ENCODE peak calls at places on chromosomes 5 and 9, in ten cellular contexts. T is tibial nerve; O is left lung; G is adrenal gland; L is colonic mucosa; P is heart right ventricle; V is fibroblast of lung; W is tibial artery; A is CD8-positive, alpha-beta T cell; Z is endodermal cell. H is an unnamed sample. For H3K27me3 and H3K4me1, the result is how much of the 10 kb centered on the place peaks cover.

GRCh38 chr9:90637626-90638025 is 5.0 kb downstream of the DIRAS2 start:
- DNase-seq in T (no peak), O (no peak), G (no peak), L (no peak), P (no peak), V (no peak), W (no peak), A (no peak), Z (no peak), H (no peak)

GRCh38 chr5:173035904-173036707 is 20.0 kb upstream of the CREBRF start:
- DNase-seq in T (no peak), O (peak), G (no peak), L (no peak), P (no peak), V (no peak), W (no peak), A (no peak), Z (no peak), H (no peak)

GRCh38 chr9:126756876-126757415 is 47.9 kb upstream of the ZBTB43 start:
- DNase-seq in T (no peak), O (no peak), G (no peak), L (no peak), P (no peak), V (no peak), W (no peak), A (no peak), Z (no peak), H (no peak)

GRCh38 chr5:13860176-13860575 is 84.3 kb downstream of the DNAH5 start:
- DNase-seq in T (no peak), O (no peak), G (no peak), L (no peak), P (no peak), V (no peak), W (no peak), A (no peak), Z (no peak), H (no peak)

GRCh38 chr5:101370240-101370639 is 467.2 kb upstream of the ST8SIA4 start:
- DNase-seq in T (no peak), O (no peak), G (no peak), L (no peak), P (no peak), V (no peak), W (no peak), A (no peak), Z (no peak), H (no peak)

GRCh38 chr9:94867842-94868312 is 141.4 kb downstream of the AOPEP start:
- DNase-seq in T (no peak), O (no peak), G (no peak), L (no peak), P (no peak), V (peak), W (no peak), A (no peak), Z (no peak), H (no peak)

GRCh38 chr5:107476783-107477182 is 194.0 kb downstream of the EFNA5 start:
- DNase-seq in T (no peak), O (no peak), G (no peak), L (no peak), P (no peak), V (no peak), W (no peak), A (peak), Z (no peak), H (no peak)

GRCh38 chr9:89879711-89880110 is 274.9 kb downstream of the GADD45G start:
- DNase-seq in T (peak), O (no peak), G (peak), L (peak), P (peak), V (peak), W (peak), A (no peak), Z (peak), H (no peak)

GRCh38 chr9:94002316-94003140 is 47.4 kb upstream of the BARX1 start:
- DNase-seq in T (no peak), O (no peak), G (peak), L (peak), P (no peak), V (peak), W (no peak), A (no peak), Z (peak), H (peak)

GRCh38 chr9:111957856-111958631 is 61.4 kb downstream of the UGCG start:
- DNase-seq in T (no peak), O (no peak), G (no peak), L (no peak), P (no peak), V (peak), W (peak), A (peak), Z (no peak), H (peak)

GRCh38 chr5:41161271-41161670 is 52.1 kb downstream of the C6 start:
- DNase-seq in T (no peak), O (no peak), G (no peak), L (no peak), P (no peak), V (peak), W (no peak), A (no peak), Z (no peak), H (no peak)

GRCh38 chr9:111037744-111038335 is 430 bp downstream of the LPAR1 start:
- DNase-seq in T (peak), O (peak), G (peak), L (peak), P (no peak), V (peak), W (peak), A (no peak), Z (peak), H (no peak)

GRCh38 chr9:136544549-136545064 is 1.2 kb downstream of the NOTCH1 start:
- DNase-seq in T (peak), O (peak), G (no peak), L (peak), P (peak), V (no peak), W (peak), A (peak), Z (no peak), H (no peak)

GRCh38 chr9:31124389-31124788 is 1260.1 kb upstream of the ACO1 start:
- DNase-seq in T (no peak), O (no peak), G (no peak), L (no peak), P (no peak), V (no peak), W (no peak), A (no peak), Z (no peak), H (no peak)

GRCh38 chr9:118882674-118883073 is 486.6 kb downstream of the BRINP1 start:
- DNase-seq in T (no peak), O (no peak), G (no peak), L (no peak), P (no peak), V (no peak), W (no peak), A (no peak), Z (no peak), H (peak)

GRCh38 chr9:90175257-90175656 is 467.4 kb downstream of the DIRAS2 start:
- DNase-seq in T (no peak), O (no peak), G (no peak), L (no peak), P (no peak), V (no peak), W (no peak), A (no peak), Z (no peak), H (no peak)

GRCh38 chr5:131389096-131389868 is 125.4 kb downstream of the CDC42SE2 start:
- DNase-seq in T (no peak), O (no peak), G (no peak), L (no peak), P (no peak), V (no peak), W (no peak), A (no peak), Z (no peak), H (no peak)

GRCh38 chr5:71865202-71865601 is 146.1 kb downstream of the CARTPT start:
- DNase-seq in T (no peak), O (no peak), G (no peak), L (no peak), P (no peak), V (peak), W (no peak), A (no peak), Z (no peak), H (peak)

GRCh38 chr5:158163836-158164572 is 305.1 kb upstream of the CLINT1 start:
- DNase-seq in T (no peak), O (no peak), G (no peak), L (no peak), P (no peak), V (no peak), W (no peak), A (no peak), Z (no peak), H (no peak)

GRCh38 chr5:79849486-79850315 is 141.4 kb downstream of the MTX3 start:
- DNase-seq in T (no peak), O (no peak), G (no peak), L (no peak), P (no peak), V (no peak), W (no peak), A (no peak), Z (no peak), H (no peak)

GRCh38 chr5:96733771-96734498 is 71.8 kb downstream of the CAST start:
- DNase-seq in T (no peak), O (peak), G (no peak), L (no peak), P (no peak), V (no peak), W (no peak), A (no peak), Z (peak), H (peak)

GRCh38 chr9:35229066-35229778 is 67.4 kb downstream of the UNC13B start:
- DNase-seq in T (no peak), O (no peak), G (no peak), L (no peak), P (no peak), V (no peak), W (no peak), A (no peak), Z (no peak), H (no peak)

GRCh38 chr5:107570805-107571531 is 99.8 kb downstream of the EFNA5 start:
- DNase-seq in T (no peak), O (no peak), G (no peak), L (peak), P (no peak), V (no peak), W (no peak), A (peak), Z (peak), H (no peak)

GRCh38 chr5:43191740-43192557 is at the start of gene NIM1K:
- DNase-seq in T (peak), O (peak), G (peak), L (peak), P (peak), V (peak), W (peak), A (peak), Z (peak), H (no peak)

GRCh38 chr9:114300153-114300845 is 22.6 kb upstream of the ORM1 start:
- DNase-seq in T (no peak), O (peak), G (peak), L (no peak), P (no peak), V (no peak), W (no peak), A (no peak), Z (no peak), H (no peak)

GRCh38 chr9:120612218-120612617 is 32.3 kb upstream of the CDK5RAP2 start:
- DNase-seq in T (no peak), O (no peak), G (no peak), L (no peak), P (no peak), V (no peak), W (no peak), A (no peak), Z (no peak), H (peak)

DNA sequence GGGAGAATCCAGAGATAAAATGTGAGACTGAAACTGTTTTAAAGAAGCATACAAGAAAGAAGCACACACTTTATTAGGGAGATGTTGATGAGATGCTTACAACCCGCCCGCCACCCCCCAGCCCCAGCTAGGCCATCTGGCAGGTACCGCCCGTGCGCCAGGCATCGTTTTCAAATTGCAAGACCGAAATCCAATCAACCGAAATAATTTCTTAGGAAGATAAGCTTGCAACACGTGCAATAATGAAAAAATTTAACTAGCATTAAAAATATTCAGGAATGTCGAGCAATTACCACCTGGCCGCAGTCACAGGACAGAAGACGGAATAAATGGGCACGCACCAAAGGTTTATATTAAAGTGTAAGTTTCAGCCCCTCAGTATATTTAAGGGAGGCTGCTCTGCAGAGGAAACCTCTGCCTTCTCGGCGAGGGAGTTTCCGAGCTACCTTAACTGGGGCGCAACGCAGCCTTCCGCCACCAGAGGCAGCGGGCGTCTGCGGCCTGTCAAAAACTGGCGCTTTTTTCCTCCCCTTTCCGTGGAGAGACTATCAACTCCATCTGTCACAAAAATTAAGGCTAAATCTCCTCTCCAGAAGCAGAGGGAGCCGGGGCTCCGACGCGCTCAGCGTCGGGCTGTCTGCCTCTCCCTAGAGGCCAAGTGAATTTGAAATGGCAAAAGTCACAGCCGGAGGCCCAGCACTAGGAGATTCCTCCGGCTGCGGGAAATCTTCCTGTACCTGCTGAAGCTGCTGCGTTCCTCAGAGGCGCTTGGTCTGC is 1.0 kb upstream of the GAS1 start:
- DNase-seq in T (peak), O (peak), G (peak), L (peak), P (peak), V (peak), W (peak), A (peak), Z (peak), H (peak)
- H3K27me3 ChIP-seq in T (under half), O (under half), G (under half), L (under half), P (under half), V (under half), W (under half), A (under half), Z (under half), H (under half)

GRCh38 chr5:147095740-147096139 is 139.1 kb upstream of the STK32A start:
- DNase-seq in T (no peak), O (no peak), G (no peak), L (no peak), P (no peak), V (no peak), W (no peak), A (no peak), Z (peak), H (no peak)

GRCh38 chr5:147093138-147093537 is 141.7 kb upstream of the STK32A start:
- DNase-seq in T (no peak), O (no peak), G (no peak), L (no peak), P (no peak), V (peak), W (no peak), A (no peak), Z (no peak), H (peak)

GRCh38 chr5:147101654-147102053 is 133.2 kb upstream of the STK32A start:
- DNase-seq in T (no peak), O (no peak), G (peak), L (no peak), P (no peak), V (no peak), W (no peak), A (no peak), Z (no peak), H (no peak)

GRCh38 chr5:147098233-147098790 is 136.5 kb upstream of the STK32A start:
- DNase-seq in T (no peak), O (no peak), G (peak), L (peak), P (peak), V (peak), W (no peak), A (no peak), Z (peak), H (no peak)
- TF ChIP-seq CTCF in T (peak), O (peak), G (peak), L (peak), P (peak), V (peak), W (no peak), A (no peak), Z (peak), H (peak)

DNA sequence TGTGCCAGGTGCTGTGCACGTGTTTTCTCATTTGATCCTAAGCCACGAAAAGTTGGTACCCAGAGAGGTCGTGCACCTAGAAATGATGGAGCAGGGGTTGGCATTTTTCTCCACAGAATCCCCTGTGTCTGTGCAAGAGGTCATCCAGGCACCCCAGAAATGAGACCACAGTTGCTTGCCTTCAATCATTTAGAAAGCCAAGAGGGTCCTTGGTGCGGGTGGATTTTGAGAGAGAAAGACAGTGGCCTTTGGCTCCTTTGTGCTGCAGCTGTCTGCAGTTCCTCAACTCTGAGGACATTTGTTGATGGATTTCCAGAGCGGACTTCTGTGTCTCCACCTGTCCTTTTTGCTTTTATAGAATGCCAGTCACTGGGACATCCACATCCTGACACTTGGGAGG is 33.8 kb upstream of the SPRY4 start:
- DNase-seq in T (no peak), O (no peak), G (no peak), L (no peak), P (no peak), V (no peak), W (no peak), A (no peak), Z (no peak), H (no peak)
- H3K4me1 ChIP-seq in T (under half), O (half or more), G (half or more), L (under half), P (under half), V (under half), W (under half), A (under half), Z (under half), H (under half)

DNA sequence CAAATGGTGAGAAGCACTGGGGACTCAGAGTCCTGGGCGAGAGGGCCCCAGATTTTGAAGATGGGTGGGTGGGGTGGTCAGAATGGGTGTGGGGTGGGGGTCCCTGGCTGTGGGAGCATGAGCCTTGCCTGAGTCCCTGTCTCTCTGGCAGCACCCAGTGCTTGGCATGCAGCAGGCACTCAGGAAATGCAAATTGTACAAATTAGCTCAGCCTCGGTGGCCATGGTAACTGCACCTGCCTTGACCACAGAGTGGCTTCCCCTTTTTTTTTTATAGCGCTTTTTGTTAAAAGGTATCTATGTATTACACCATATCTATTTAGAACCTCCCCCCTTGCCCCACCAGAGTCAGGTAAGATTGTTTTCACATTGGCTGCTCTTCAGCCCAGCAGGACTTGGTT is 19.2 kb upstream of the PITX1 start:
- DNase-seq in T (no peak), O (no peak), G (no peak), L (no peak), P (no peak), V (no peak), W (no peak), A (no peak), Z (no peak), H (no peak)
- H3K27me3 ChIP-seq in T (half or more), O (under half), G (under half), L (under half), P (half or more), V (under half), W (under half), A (under half), Z (half or more), H (half or more)

H was measured in foreskin keratinocyte.